ENCODE peak calls at places on chromosome X, in four cellular contexts. One of them, this sample, is unnamed.

GRCh38 chrX:590666-591065 is 39.9 kb upstream of the SHOX start:
- DNase-seq in neuronal stem cell: no peak
- DNase-seq in Karpas-422: no peak
- DNase-seq in GM23248: no peak
- DNase-seq in this sample: no peak

GRCh38 chrX:120309873-120310730 is 1.2 kb downstream of the TMEM255A start:
- DNase-seq in GM23248: peak; percentile 20
- DNase-seq in neuronal stem cell: peak; percentile 26
- DNase-seq in Karpas-422: no peak
- DNase-seq in this sample: peak; percentile 38

GRCh38 chrX:111098874-111099273 is 2.9 kb downstream of the PAK3 start:
- DNase-seq in neuronal stem cell: peak; percentile 26
- DNase-seq in Karpas-422: peak; percentile 87
- DNase-seq in GM23248: peak; percentile 1
- DNase-seq in this sample: peak; percentile 30

GRCh38 chrX:71532753-71533425 is at the start of gene OGT:
- DNase-seq in GM23248: peak; percentile 94
- DNase-seq in neuronal stem cell: peak; percentile 86
- DNase-seq in Karpas-422: peak; percentile 98
- DNase-seq in this sample: peak; percentile 96

GRCh38 chrX:38664285-38664684 is 102.9 kb downstream of the TSPAN7 start:
- DNase-seq in GM23248: peak; percentile 55
- DNase-seq in Karpas-422: peak; percentile 66
- DNase-seq in neuronal stem cell: peak; percentile 9
- DNase-seq in this sample: peak; percentile 56

GRCh38 chrX:18146954-18147353 is 73.7 kb downstream of the BEND2 start:
- DNase-seq in neuronal stem cell: peak; percentile 23
- DNase-seq in GM23248: peak; percentile 29
- DNase-seq in Karpas-422: peak; percentile 58
- DNase-seq in this sample: peak; percentile 53

GRCh38 chrX:29862126-29862664 is 353.2 kb upstream of the MAGEB2 start:
- DNase-seq in GM23248: no peak
- DNase-seq in neuronal stem cell: no peak
- DNase-seq in Karpas-422: no peak
- DNase-seq in this sample: no peak

GRCh38 chrX:133983974-133984578 is 1.3 kb downstream of the GPC3 start:
- DNase-seq in Karpas-422: no peak
- DNase-seq in GM23248: no peak
- DNase-seq in neuronal stem cell: no peak
- DNase-seq in this sample: no peak

GRCh38 chrX:84248226-84248625 is 60.2 kb upstream of the RPS6KA6 start:
- DNase-seq in neuronal stem cell: no peak
- DNase-seq in GM23248: peak; percentile 73
- DNase-seq in Karpas-422: no peak
- DNase-seq in this sample: peak; percentile 52

GRCh38 chrX:47234583-47234982 is 1.8 kb downstream of the USP11 start:
- DNase-seq in neuronal stem cell: no peak
- DNase-seq in Karpas-422: peak; percentile 53
- DNase-seq in GM23248: peak; percentile 28
- DNase-seq in this sample: no peak

GRCh38 chrX:63751481-63751880 is 33.5 kb downstream of the ARHGEF9 start:
- DNase-seq in neuronal stem cell: no peak
- DNase-seq in Karpas-422: no peak
- DNase-seq in GM23248: no peak
- DNase-seq in this sample: no peak

GRCh38 chrX:65532016-65532415 is 2.6 kb downstream of the LAS1L start:
- DNase-seq in GM23248: no peak
- DNase-seq in neuronal stem cell: no peak
- DNase-seq in Karpas-422: no peak
- DNase-seq in this sample: no peak

GRCh38 chrX:47209508-47210238 is 8.8 kb upstream of the CDK16 start:
- DNase-seq in Karpas-422: no peak
- DNase-seq in GM23248: no peak
- DNase-seq in neuronal stem cell: no peak
- DNase-seq in this sample: no peak

GRCh38 chrX:55582447-55582846 is 40.8 kb upstream of the FOXR2 start:
- DNase-seq in neuronal stem cell: no peak
- DNase-seq in Karpas-422: no peak
- DNase-seq in GM23248: no peak
- DNase-seq in this sample: no peak

GRCh38 chrX:15310117-15310516 is 5.3 kb downstream of the ASB11 start:
- DNase-seq in GM23248: peak; percentile 11
- DNase-seq in neuronal stem cell: no peak
- DNase-seq in Karpas-422: no peak
- DNase-seq in this sample: peak; percentile 74

DNA sequence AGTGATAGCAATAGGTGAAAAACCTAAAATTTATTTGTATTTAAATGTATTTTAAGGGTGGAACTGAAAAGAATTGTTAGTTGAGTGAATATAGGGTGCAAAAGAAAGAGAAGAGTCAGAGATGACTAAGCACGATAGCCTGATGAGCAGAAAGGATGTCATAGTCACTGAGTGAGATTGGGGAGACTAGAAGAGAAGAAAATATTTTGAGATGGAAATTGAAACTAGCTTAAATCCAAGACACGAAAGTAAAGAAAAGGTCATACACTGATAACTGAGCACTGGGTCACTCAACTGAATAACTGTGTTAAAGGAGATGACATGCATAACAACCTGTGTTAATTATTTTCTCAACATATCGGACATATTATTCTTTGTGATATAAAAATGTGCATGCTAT is 55.5 kb downstream of the SPANXN4 start:
- DNase-seq in Karpas-422: no peak
- DNase-seq in neuronal stem cell: no peak
- DNase-seq in GM23248: no peak
- DNase-seq in this sample: no peak
- H3K4me3 ChIP-seq in Karpas-422: no peak overlapping the region
- H3K4me3 ChIP-seq in neuronal stem cell: no peak overlapping the region
- H3K4me3 ChIP-seq in GM23248: no peak overlapping the region
- H3K4me3 ChIP-seq in this sample: no peak overlapping the region

DNA sequence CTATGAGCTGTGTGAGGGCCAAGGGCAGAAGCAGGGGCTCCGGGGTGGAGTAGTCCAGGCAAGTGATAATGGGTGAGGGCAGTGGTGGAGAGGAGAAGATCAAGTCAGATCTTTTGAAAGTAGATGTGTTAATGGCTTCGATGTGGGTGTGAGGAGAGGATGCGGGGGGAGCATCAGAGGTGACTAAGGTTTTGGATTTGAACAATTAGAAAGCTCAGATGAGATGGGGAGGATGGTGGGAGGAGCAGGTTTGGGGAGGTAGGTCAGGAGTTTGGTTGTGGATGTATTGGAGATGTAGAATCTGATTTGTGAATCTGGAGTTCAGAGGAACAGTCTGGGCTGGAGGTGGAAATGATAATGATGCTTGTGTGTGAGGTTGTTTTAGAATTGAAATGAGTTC is 4.6 kb downstream of the FTSJ1 start:
- DNase-seq in Karpas-422: no peak
- DNase-seq in neuronal stem cell: no peak
- DNase-seq in GM23248: no peak
- DNase-seq in this sample: no peak
- H3K9ac ChIP-seq in Karpas-422: no peak overlapping the region
- H3K9ac ChIP-seq in neuronal stem cell: no peak overlapping the region
- H3K9ac ChIP-seq in GM23248: no peak overlapping the region
- H3K9ac ChIP-seq in this sample: no peak overlapping the region

GRCh38 chrX:2677764-2678163 is 13.3 kb upstream of the CD99 start:
- DNase-seq in neuronal stem cell: no peak
- DNase-seq in GM23248: peak; percentile 100
- DNase-seq in Karpas-422: no peak
- DNase-seq in this sample: peak; percentile 89
- H2AFZ ChIP-seq in neuronal stem cell: no peak overlapping the region
- H2AFZ ChIP-seq in GM23248: no peak overlapping the region
- H2AFZ ChIP-seq in Karpas-422: no peak overlapping the region
- H2AFZ ChIP-seq in this sample: no peak overlapping the region

DNA sequence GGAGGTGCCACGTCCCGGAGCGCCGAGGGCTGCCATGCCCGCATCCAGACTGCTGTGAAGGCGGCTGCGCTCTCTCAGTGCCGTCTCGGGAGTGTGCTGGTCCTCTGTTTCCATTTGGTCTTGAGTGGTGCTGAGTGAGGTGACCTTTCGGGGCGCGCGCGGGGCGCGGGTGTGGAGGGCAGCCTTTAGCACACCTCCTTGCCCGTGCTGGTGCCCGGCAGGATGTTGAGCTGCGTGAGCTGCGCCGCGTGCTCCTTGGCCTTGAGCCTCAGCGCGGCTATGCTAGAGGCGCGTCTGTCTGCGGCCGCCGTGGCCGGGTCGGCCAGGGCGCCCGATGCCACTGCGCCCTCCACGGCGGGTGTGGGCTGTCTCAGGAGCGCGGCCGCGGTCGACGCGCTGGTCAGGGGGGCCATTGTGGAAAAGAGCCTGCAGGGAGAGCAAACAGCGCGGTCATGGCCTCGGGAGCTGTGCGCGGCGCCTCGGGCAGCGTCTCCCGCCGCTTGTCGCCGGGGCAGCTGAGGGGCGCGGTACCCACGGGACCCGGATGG is 11.2 kb downstream of the ARX start:
- DNase-seq in GM23248: no peak
- DNase-seq in Karpas-422: no peak
- DNase-seq in neuronal stem cell: no peak
- DNase-seq in this sample: no peak
- H3K4me3 ChIP-seq in GM23248: no peak overlapping the region
- H3K4me3 ChIP-seq in Karpas-422: no peak overlapping the region
- H3K4me3 ChIP-seq in neuronal stem cell: no peak overlapping the region
- H3K4me3 ChIP-seq in this sample: peak overlapping the region; percentile 51

GRCh38 chrX:9927638-9928037 is 39.5 kb upstream of the CLDN34 start:
- DNase-seq in neuronal stem cell: no peak
- DNase-seq in GM23248: no peak
- DNase-seq in Karpas-422: no peak
- DNase-seq in this sample: no peak
- H3K9ac ChIP-seq in neuronal stem cell: no peak overlapping the region
- H3K9ac ChIP-seq in GM23248: no peak overlapping the region
- H3K9ac ChIP-seq in Karpas-422: no peak overlapping the region
- H3K9ac ChIP-seq in this sample: no peak overlapping the region

DNA sequence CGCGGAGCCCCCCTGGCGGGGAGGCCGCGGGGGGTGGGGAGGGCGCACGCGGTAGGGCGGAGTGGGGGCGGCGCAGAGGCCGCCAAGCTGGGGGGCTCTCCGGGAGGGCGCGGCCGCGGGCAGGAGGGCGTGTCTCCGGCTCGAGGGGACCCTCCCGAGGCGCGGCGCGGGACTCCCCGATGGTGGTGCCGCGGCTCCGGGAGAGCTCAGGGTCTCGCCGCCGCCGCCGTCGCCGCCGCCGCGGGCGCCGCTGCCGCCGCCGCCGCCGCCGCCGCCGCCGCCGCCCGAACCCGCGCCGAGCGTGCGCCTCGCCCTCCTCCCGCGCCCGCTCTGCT is at the start of gene PTCHD1:
- DNase-seq in Karpas-422: no peak
- DNase-seq in neuronal stem cell: no peak
- DNase-seq in GM23248: no peak
- DNase-seq in this sample: no peak
- H2AFZ ChIP-seq in Karpas-422: no peak within 1 kb of the TSS
- H2AFZ ChIP-seq in neuronal stem cell: peak within 1 kb of the TSS; percentile 33
- H2AFZ ChIP-seq in GM23248: no peak within 1 kb of the TSS
- H2AFZ ChIP-seq in this sample: no peak within 1 kb of the TSS

GRCh38 chrX:37488323-37488722 is 83.1 kb upstream of the LANCL3 start:
- DNase-seq in neuronal stem cell: no peak
- DNase-seq in Karpas-422: no peak
- DNase-seq in GM23248: no peak
- DNase-seq in this sample: no peak

GRCh38 chrX:37487271-37487670 is 84.2 kb upstream of the LANCL3 start:
- DNase-seq in neuronal stem cell: no peak
- DNase-seq in Karpas-422: no peak
- DNase-seq in GM23248: no peak
- DNase-seq in this sample: no peak

GRCh38 chrX:37485429-37485828 is 86.0 kb upstream of the LANCL3 start:
- DNase-seq in GM23248: no peak
- DNase-seq in Karpas-422: no peak
- DNase-seq in neuronal stem cell: no peak
- DNase-seq in this sample: no peak
- H3K4me3 ChIP-seq in GM23248: no peak overlapping the region
- H3K4me3 ChIP-seq in Karpas-422: no peak overlapping the region
- H3K4me3 ChIP-seq in neuronal stem cell: no peak overlapping the region
- H3K4me3 ChIP-seq in this sample: no peak overlapping the region

DNA sequence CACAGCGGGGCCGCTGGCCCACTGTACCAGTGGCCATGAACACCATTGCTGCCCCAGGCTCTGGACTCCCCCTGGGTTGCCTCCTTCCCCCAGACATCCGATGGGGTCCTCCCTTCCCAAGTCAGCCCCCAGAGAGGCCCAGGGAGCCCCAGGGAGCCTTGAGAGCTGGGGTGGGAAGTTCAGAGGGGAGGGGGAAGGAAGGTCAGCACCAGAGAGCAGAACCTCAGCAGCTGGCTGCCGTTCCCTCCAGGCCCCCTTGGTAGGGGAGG is 464 bp upstream of the ARHGAP4 start:
- DNase-seq in Karpas-422: no peak
- DNase-seq in GM23248: no peak
- DNase-seq in neuronal stem cell: no peak
- DNase-seq in this sample: no peak
- H3K9ac ChIP-seq in Karpas-422: peak overlapping the region; percentile 95
- H3K9ac ChIP-seq in GM23248: no peak overlapping the region
- H3K9ac ChIP-seq in neuronal stem cell: peak overlapping the region; percentile 44
- H3K9ac ChIP-seq in this sample: no peak overlapping the region

DNA sequence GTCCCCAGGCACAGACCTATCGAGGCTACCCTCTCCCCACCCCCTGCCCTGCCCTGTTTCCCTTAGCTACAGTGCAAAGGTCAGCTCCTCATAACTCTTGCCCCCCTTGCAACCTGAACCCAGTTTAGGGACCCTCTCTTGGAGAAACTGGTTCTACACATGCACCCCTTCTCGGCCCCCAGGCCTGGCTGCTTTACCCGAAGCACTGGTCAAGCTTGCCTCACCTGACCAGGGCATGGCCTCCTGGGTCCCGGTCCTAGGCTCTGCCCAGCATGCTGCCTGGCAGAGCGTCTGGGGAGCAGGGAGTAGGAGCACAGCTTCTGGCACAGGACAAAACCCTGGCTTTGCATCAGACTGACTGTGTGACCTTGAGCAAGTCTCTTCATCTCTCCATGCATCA is 28.0 kb downstream of the ZNF185 start:
- DNase-seq in GM23248: no peak
- DNase-seq in Karpas-422: no peak
- DNase-seq in neuronal stem cell: no peak
- DNase-seq in this sample: no peak
- H2AFZ ChIP-seq in GM23248: no peak overlapping the region
- H2AFZ ChIP-seq in Karpas-422: no peak overlapping the region
- H2AFZ ChIP-seq in neuronal stem cell: no peak overlapping the region
- H2AFZ ChIP-seq in this sample: no peak overlapping the region

DNA sequence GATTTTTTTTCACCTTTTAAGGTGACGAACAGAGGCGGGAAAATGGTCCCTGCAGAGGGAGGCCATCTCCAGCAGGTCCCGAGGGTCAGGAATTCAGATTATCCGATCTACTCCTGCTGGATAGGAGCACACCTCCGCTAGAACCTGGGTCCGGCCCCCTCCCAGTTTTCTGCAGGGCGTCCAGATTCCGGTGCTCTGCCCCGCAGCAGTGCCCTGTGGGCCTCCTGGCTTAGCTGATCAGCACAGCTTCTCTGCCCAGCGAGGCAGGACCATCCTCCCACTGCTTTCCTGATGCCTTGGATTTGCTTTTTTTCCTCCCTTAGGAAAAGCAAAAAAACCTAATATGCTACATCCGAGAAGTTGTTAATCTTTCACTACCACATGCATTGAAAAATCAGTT is 2.3 kb downstream of the TBL1X start:
- DNase-seq in neuronal stem cell: no peak
- DNase-seq in GM23248: no peak
- DNase-seq in Karpas-422: no peak
- DNase-seq in this sample: no peak
- H3K4me3 ChIP-seq in neuronal stem cell: no peak overlapping the region
- H3K4me3 ChIP-seq in GM23248: no peak overlapping the region
- H3K4me3 ChIP-seq in Karpas-422: no peak overlapping the region
- H3K4me3 ChIP-seq in this sample: peak overlapping the region; percentile 86

This sample was measured in PC-3.